ENCODE peak calls at places on chromosomes 12 and 14, in four cellular contexts. F is HepG2, U is H1, P is K562. B is an unnamed sample.

GRCh38 chr14:71142375-71143038 is 235.2 kb downstream of the PCNX1 start:
- DNase-seq in F (no peak), U (no peak), P (no peak), B (no peak)

GRCh38 chr12:49671051-49671765 is 36.0 kb downstream of the FMNL3 start:
- DNase-seq in F (no peak), U (no peak), P (no peak), B (no peak)

GRCh38 chr14:99239661-99240092 is 32.3 kb downstream of the BCL11B start:
- DNase-seq in U (no peak), F (no peak), P (no peak), B (no peak)

GRCh38 chr14:61470261-61470953 is 149.0 kb downstream of the PRKCH start:
- DNase-seq in U (no peak), F (no peak), P (no peak), B (no peak)

GRCh38 chr12:63885401-63885800 is 40.9 kb downstream of the SRGAP1 start:
- DNase-seq in U (no peak), F (no peak), P (no peak), B (no peak)

GRCh38 chr14:37114039-37114438 is 58.4 kb downstream of the SLC25A21 start:
- DNase-seq in F (no peak), U (no peak), P (no peak), B (peak)

GRCh38 chr14:31678421-31679249 is 117.4 kb downstream of the NUBPL start:
- DNase-seq in U (no peak), F (peak), P (no peak), B (no peak)

GRCh38 chr14:96104469-96105057 is 65.4 kb downstream of the C14orf132 start:
- DNase-seq in P (no peak), U (no peak), F (peak), B (peak)

GRCh38 chr14:67056684-67057083 is 132.6 kb upstream of the GARIN2 start:
- DNase-seq in F (no peak), U (no peak), P (no peak), B (no peak)

GRCh38 chr14:100554082-100554677 is 33.0 kb downstream of the BEGAIN start:
- DNase-seq in U (no peak), P (peak), F (no peak), B (peak)

GRCh38 chr14:22602011-22602410 is 3.9 kb downstream of the ABHD4 start:
- DNase-seq in F (no peak), P (no peak), U (no peak), B (no peak)

GRCh38 chr14:86712176-86712575 is 1182.2 kb downstream of the FLRT2 start:
- DNase-seq in P (no peak), U (no peak), F (peak), B (no peak)

GRCh38 chr12:51349026-51349425 is 2.5 kb upstream of the CELA1 start:
- DNase-seq in U (no peak), P (no peak), F (no peak), B (no peak)

GRCh38 chr12:53965251-53966069 is 7.5 kb upstream of the HOXC11 start:
- DNase-seq in P (no peak), U (peak), F (no peak), B (no peak)

GRCh38 chr12:14264316-14264715 is 101.2 kb upstream of the ATF7IP start:
- DNase-seq in U (no peak), P (no peak), F (no peak), B (no peak)

GRCh38 chr12:98894412-98895085 is 249.5 kb downstream of the APAF1 start:
- DNase-seq in F (no peak), P (no peak), U (peak), B (no peak)

GRCh38 chr14:68784298-68784910 is 8.5 kb downstream of the ZFP36L1 start:
- DNase-seq in U (peak), F (peak), P (no peak), B (peak)

GRCh38 chr12:91144053-91144452 is 32.8 kb upstream of the LUM start:
- DNase-seq in U (no peak), F (no peak), P (no peak), B (no peak)

GRCh38 chr14:66360526-66360925 is 125.6 kb upstream of the CCDC196 start:
- DNase-seq in P (no peak), F (no peak), U (no peak), B (no peak)

GRCh38 chr12:6376079-6376941 is 947 bp upstream of the SCNN1A start:
- DNase-seq in P (peak), U (peak), F (peak), B (peak)

GRCh38 chr14:85416771-85417170 is 113.2 kb upstream of the FLRT2 start:
- DNase-seq in U (no peak), F (no peak), P (no peak), B (peak)

GRCh38 chr14:59022144-59022543 is 166.3 kb upstream of the DAAM1 start:
- DNase-seq in U (no peak), P (no peak), F (no peak), B (peak)

GRCh38 chr14:66464261-66464660 is 21.9 kb upstream of the CCDC196 start:
- DNase-seq in F (no peak), P (no peak), U (no peak), B (no peak)

GRCh38 chr14:65164068-65164824 is 61.9 kb upstream of the MAX start:
- DNase-seq in F (peak), U (no peak), P (peak), B (peak)

GRCh38 chr14:42944284-42944683 is 1337.6 kb downstream of the LRFN5 start:
- DNase-seq in P (no peak), U (no peak), F (no peak), B (no peak)

GRCh38 chr14:92259613-92260357 is 63.2 kb upstream of the SLC24A4 start:
- DNase-seq in P (no peak), U (no peak), F (no peak), B (no peak)

GRCh38 chr12:83017001-83017400 is 330.3 kb downstream of the TMTC2 start:
- DNase-seq in U (no peak), F (no peak), P (no peak), B (no peak)

GRCh38 chr12:26112703-26113147 is 12.1 kb downstream of the BHLHE41 start:
- DNase-seq in U (no peak), P (no peak), F (no peak), B (no peak)

DNA sequence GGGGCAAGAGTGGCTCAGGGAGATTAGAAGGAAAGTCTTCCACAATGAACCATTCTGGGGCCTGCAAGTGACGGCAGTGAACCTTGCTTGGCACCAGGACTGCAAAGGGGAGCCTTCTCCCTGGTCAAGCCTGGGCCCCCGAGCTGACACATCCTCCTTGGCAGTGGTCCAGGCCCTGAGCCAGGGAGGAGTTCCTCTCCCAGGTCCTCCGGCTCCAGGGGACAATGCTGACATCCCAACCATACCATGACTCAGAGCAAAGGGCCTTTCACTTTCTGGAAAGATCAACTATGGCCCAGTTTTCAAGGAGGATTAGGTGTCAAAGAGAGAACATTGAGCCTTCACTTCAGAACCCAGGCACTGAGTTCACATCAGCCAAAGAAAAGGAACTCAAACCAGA is 756.5 kb upstream of the TBX3 start:
- DNase-seq in P (peak), F (peak), U (no peak), B (peak)
- TF ChIP-seq RNF2 in P (no peak), F (no peak), U (no peak), B (no peak)

GRCh38 chr12:92928431-92928961 is 599 bp downstream of the EEA1 start:
- DNase-seq in F (no peak), P (peak), U (peak), B (peak)
- TF ChIP-seq CEBPB in F (no peak), P (no peak), U (no peak), B (no peak)

DNA sequence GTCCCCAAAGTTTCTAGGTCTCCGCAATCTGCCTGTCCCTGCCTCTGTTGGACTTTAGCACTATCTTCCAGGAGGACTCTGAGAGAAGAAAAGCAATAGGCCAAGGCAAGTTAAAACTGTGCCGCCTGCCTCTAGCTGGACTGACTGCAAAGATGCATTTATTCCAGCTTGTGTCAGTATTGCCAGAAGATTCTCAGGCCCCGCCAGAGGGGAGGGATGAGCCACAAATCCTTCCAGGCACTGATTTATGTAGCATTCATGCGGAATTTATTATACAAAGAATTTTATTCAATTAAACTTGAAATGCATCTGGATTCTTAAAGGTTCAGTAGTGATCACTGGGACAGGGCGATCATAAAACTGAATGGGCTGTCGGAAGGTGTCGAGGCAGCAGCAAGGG is 19.8 kb downstream of the MMAB start:
- DNase-seq in P (no peak), U (no peak), F (no peak), B (no peak)
- TF ChIP-seq RNF2 in P (no peak), U (no peak), F (no peak), B (no peak)

GRCh38 chr12:21774358-21775129 is at the start of gene KCNJ8:
- DNase-seq in U (peak), P (peak), F (no peak), B (peak)

GRCh38 chr12:21773263-21773741 is 1.2 kb downstream of the KCNJ8 start:
- DNase-seq in U (peak), F (no peak), P (peak), B (peak)

GRCh38 chr12:21773799-21774198 is 707 bp downstream of the KCNJ8 start:
- DNase-seq in U (no peak), P (no peak), F (no peak), B (no peak)

GRCh38 chr12:21769311-21769710 is 5.2 kb downstream of the KCNJ8 start:
- DNase-seq in F (no peak), P (no peak), U (no peak), B (no peak)

DNA sequence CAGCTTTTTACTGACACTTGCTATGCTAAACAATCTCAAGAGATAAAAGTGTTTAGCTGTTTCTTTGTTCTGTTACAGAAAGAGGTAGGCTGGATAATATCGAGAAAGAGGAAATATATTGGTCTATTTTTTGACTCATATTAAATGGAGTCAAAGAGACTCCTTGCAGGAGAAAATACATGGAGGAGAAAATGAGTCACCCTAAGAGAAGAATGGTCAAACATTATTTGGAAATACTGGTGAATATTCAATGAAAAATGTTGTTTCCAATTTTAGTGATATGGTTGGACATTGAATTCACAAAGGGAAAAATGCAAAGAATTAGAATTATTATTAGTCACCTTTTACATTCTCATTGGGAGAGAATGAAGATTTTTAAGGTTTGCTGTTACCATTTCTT is 3.2 kb downstream of the KCNJ8 start:
- DNase-seq in U (no peak), F (no peak), P (no peak), B (no peak)
- TF ChIP-seq CEBPB in U (no peak), F (no peak), P (no peak), B (no peak)

GRCh38 chr12:103498990-103499389 is 3.2 kb upstream of the C12orf42 start:
- DNase-seq in U (no peak), P (no peak), F (no peak), B (no peak)

GRCh38 chr12:103493199-103493598 is 2.6 kb downstream of the C12orf42 start:
- DNase-seq in U (no peak), P (no peak), F (no peak), B (no peak)

GRCh38 chr12:103495158-103495782 is 498 bp downstream of the C12orf42 start:
- DNase-seq in F (no peak), U (peak), P (peak), B (peak)

GRCh38 chr12:103494388-103494787 is 1.4 kb downstream of the C12orf42 start:
- DNase-seq in P (no peak), U (no peak), F (no peak), B (no peak)

GRCh38 chr12:103495783-103496456 is at the start of gene C12orf42:
- DNase-seq in U (peak), F (no peak), P (peak), B (peak)
- TF ChIP-seq RNF2 in U (no peak), F (no peak), P (no peak), B (peak)